ENCODE peak calls at places on chromosome 9, in four cellular contexts. One of them, this sample, is unnamed.

GRCh38 chr9:33315371-33315770 is 25.1 kb downstream of the NFX1 start:
- DNase-seq in astrocyte of the spinal cord: no peak
- DNase-seq in CD8-positive, alpha-beta T cell: no peak
- DNase-seq in GM23248: no peak
- DNase-seq in this sample: no peak

GRCh38 chr9:14478175-14479165 is 164.5 kb upstream of the NFIB start:
- DNase-seq in GM23248: peak
- DNase-seq in CD8-positive, alpha-beta T cell: no peak
- DNase-seq in astrocyte of the spinal cord: no peak
- DNase-seq in this sample: no peak

GRCh38 chr9:123269316-123269715 is 930 bp upstream of the STRBP start:
- DNase-seq in astrocyte of the spinal cord: no peak
- DNase-seq in GM23248: no peak
- DNase-seq in CD8-positive, alpha-beta T cell: no peak
- DNase-seq in this sample: no peak

GRCh38 chr9:5446451-5447236 is 3.7 kb upstream of the CD274 start:
- DNase-seq in GM23248: peak
- DNase-seq in astrocyte of the spinal cord: no peak
- DNase-seq in CD8-positive, alpha-beta T cell: no peak
- DNase-seq in this sample: no peak

GRCh38 chr9:135070198-135070951 is 17.1 kb upstream of the OLFM1 start:
- DNase-seq in astrocyte of the spinal cord: no peak
- DNase-seq in CD8-positive, alpha-beta T cell: no peak
- DNase-seq in GM23248: no peak
- DNase-seq in this sample: no peak

GRCh38 chr9:117034862-117035261 is 347.8 kb downstream of the TRIM32 start:
- DNase-seq in GM23248: peak
- DNase-seq in CD8-positive, alpha-beta T cell: no peak
- DNase-seq in astrocyte of the spinal cord: no peak
- DNase-seq in this sample: no peak

GRCh38 chr9:75000835-75001234 is 27.3 kb downstream of the CARNMT1 start:
- DNase-seq in CD8-positive, alpha-beta T cell: no peak
- DNase-seq in astrocyte of the spinal cord: no peak
- DNase-seq in GM23248: no peak
- DNase-seq in this sample: no peak

GRCh38 chr9:134681061-134681661 is 39.6 kb downstream of the COL5A1 start:
- DNase-seq in astrocyte of the spinal cord: peak
- DNase-seq in GM23248: peak
- DNase-seq in CD8-positive, alpha-beta T cell: no peak
- DNase-seq in this sample: no peak

GRCh38 chr9:132662152-132662945 is 7.4 kb downstream of the DDX31 start:
- DNase-seq in astrocyte of the spinal cord: no peak
- DNase-seq in CD8-positive, alpha-beta T cell: no peak
- DNase-seq in GM23248: no peak
- DNase-seq in this sample: no peak

GRCh38 chr9:136923881-136924280 is 20.7 kb downstream of the FBXW5 start:
- DNase-seq in CD8-positive, alpha-beta T cell: no peak
- DNase-seq in GM23248: no peak
- DNase-seq in astrocyte of the spinal cord: no peak
- DNase-seq in this sample: no peak

GRCh38 chr9:130490981-130491380 is 46.2 kb downstream of the ASS1 start:
- DNase-seq in GM23248: no peak
- DNase-seq in CD8-positive, alpha-beta T cell: no peak
- DNase-seq in astrocyte of the spinal cord: no peak
- DNase-seq in this sample: no peak

GRCh38 chr9:8876303-8876702 is 1076.7 kb upstream of the DMAC1 start:
- DNase-seq in CD8-positive, alpha-beta T cell: no peak
- DNase-seq in GM23248: no peak
- DNase-seq in astrocyte of the spinal cord: no peak
- DNase-seq in this sample: no peak

GRCh38 chr9:89553451-89554020 is 51.3 kb upstream of the GADD45G start:
- DNase-seq in astrocyte of the spinal cord: no peak
- DNase-seq in GM23248: no peak
- DNase-seq in CD8-positive, alpha-beta T cell: no peak
- DNase-seq in this sample: no peak

GRCh38 chr9:8845376-8845775 is 1045.8 kb upstream of the DMAC1 start:
- DNase-seq in astrocyte of the spinal cord: no peak
- DNase-seq in CD8-positive, alpha-beta T cell: no peak
- DNase-seq in GM23248: no peak
- DNase-seq in this sample: no peak

GRCh38 chr9:116632990-116633441 is 54.1 kb upstream of the TRIM32 start:
- DNase-seq in CD8-positive, alpha-beta T cell: no peak
- DNase-seq in astrocyte of the spinal cord: no peak
- DNase-seq in GM23248: peak
- DNase-seq in this sample: no peak

GRCh38 chr9:134163374-134164196 is 779 bp downstream of the RNU6ATAC start:
- DNase-seq in GM23248: peak
- DNase-seq in CD8-positive, alpha-beta T cell: peak
- DNase-seq in astrocyte of the spinal cord: peak
- DNase-seq in this sample: peak

GRCh38 chr9:90641868-90642558 is 611 bp downstream of the DIRAS2 start:
- DNase-seq in CD8-positive, alpha-beta T cell: no peak
- DNase-seq in astrocyte of the spinal cord: peak
- DNase-seq in GM23248: peak
- DNase-seq in this sample: no peak

GRCh38 chr9:125532412-125532811 is 174.6 kb downstream of the MAPKAP1 start:
- DNase-seq in GM23248: no peak
- DNase-seq in CD8-positive, alpha-beta T cell: no peak
- DNase-seq in astrocyte of the spinal cord: no peak
- DNase-seq in this sample: no peak

GRCh38 chr9:113999256-114000062 is 78.6 kb downstream of the AMBP start:
- DNase-seq in CD8-positive, alpha-beta T cell: no peak
- DNase-seq in GM23248: peak
- DNase-seq in astrocyte of the spinal cord: no peak
- DNase-seq in this sample: no peak

GRCh38 chr9:134992755-134993124 is 75.0 kb upstream of the FCN1 start:
- DNase-seq in CD8-positive, alpha-beta T cell: no peak
- DNase-seq in astrocyte of the spinal cord: no peak
- DNase-seq in GM23248: peak
- DNase-seq in this sample: no peak

GRCh38 chr9:86614871-86615849 is 260.9 kb upstream of the TUT7 start:
- DNase-seq in GM23248: peak
- DNase-seq in astrocyte of the spinal cord: no peak
- DNase-seq in CD8-positive, alpha-beta T cell: no peak
- DNase-seq in this sample: no peak

GRCh38 chr9:115006660-115007059 is 76.3 kb upstream of the TNFSF8 start:
- DNase-seq in astrocyte of the spinal cord: peak
- DNase-seq in GM23248: peak
- DNase-seq in CD8-positive, alpha-beta T cell: no peak
- DNase-seq in this sample: no peak

GRCh38 chr9:77751341-77752091 is 103.4 kb upstream of the GNA14 start:
- DNase-seq in CD8-positive, alpha-beta T cell: no peak
- DNase-seq in astrocyte of the spinal cord: peak
- DNase-seq in GM23248: peak
- DNase-seq in this sample: no peak

GRCh38 chr9:96020822-96021615 is 145.5 kb downstream of the ERCC6L2 start:
- DNase-seq in CD8-positive, alpha-beta T cell: no peak
- DNase-seq in GM23248: peak
- DNase-seq in astrocyte of the spinal cord: peak
- DNase-seq in this sample: peak

GRCh38 chr9:75467141-75467540 is 378.8 kb downstream of the OSTF1 start:
- DNase-seq in astrocyte of the spinal cord: no peak
- DNase-seq in GM23248: no peak
- DNase-seq in CD8-positive, alpha-beta T cell: no peak
- DNase-seq in this sample: no peak

GRCh38 chr9:37281541-37281940 is 141.0 kb upstream of the GRHPR start:
- DNase-seq in astrocyte of the spinal cord: no peak
- DNase-seq in GM23248: no peak
- DNase-seq in CD8-positive, alpha-beta T cell: no peak
- DNase-seq in this sample: no peak
- H3K4me3 ChIP-seq in astrocyte of the spinal cord: no peak
- H3K4me3 ChIP-seq in GM23248: no peak
- H3K4me3 ChIP-seq in CD8-positive, alpha-beta T cell: no peak
- H3K4me3 ChIP-seq in this sample: no peak

GRCh38 chr9:16254674-16255073 is 615.8 kb downstream of the BNC2 start:
- DNase-seq in astrocyte of the spinal cord: no peak
- DNase-seq in GM23248: no peak
- DNase-seq in CD8-positive, alpha-beta T cell: no peak
- DNase-seq in this sample: no peak

GRCh38 chr9:16257604-16258003 is 612.9 kb downstream of the BNC2 start:
- DNase-seq in CD8-positive, alpha-beta T cell: no peak
- DNase-seq in astrocyte of the spinal cord: no peak
- DNase-seq in GM23248: peak
- DNase-seq in this sample: no peak

GRCh38 chr9:16252631-16253030 is 617.8 kb downstream of the BNC2 start:
- DNase-seq in GM23248: no peak
- DNase-seq in astrocyte of the spinal cord: no peak
- DNase-seq in CD8-positive, alpha-beta T cell: no peak
- DNase-seq in this sample: no peak

GRCh38 chr9:16258191-16258590 is 612.3 kb downstream of the BNC2 start:
- DNase-seq in astrocyte of the spinal cord: no peak
- DNase-seq in CD8-positive, alpha-beta T cell: no peak
- DNase-seq in GM23248: no peak
- DNase-seq in this sample: no peak

DNA sequence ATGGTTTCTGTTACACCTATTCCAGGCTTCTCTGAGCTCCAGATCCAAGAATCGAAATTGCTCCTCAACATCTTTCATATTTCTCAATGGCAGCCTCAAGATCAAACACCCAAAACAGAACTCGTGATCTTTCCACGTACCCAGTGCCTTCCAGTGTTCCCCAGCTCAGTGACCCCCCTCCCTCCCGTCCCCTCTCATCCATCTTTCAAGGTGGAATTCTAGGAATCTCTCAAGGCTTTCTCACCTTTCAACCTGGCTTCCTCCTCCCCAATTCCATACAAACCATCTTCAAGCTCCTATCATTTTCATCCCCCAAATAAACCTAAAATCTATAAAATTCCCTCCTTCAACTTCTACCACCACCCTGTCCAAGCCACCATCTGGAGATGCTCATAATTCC is 615.3 kb downstream of the BNC2 start:
- DNase-seq in GM23248: no peak
- DNase-seq in astrocyte of the spinal cord: no peak
- DNase-seq in CD8-positive, alpha-beta T cell: no peak
- DNase-seq in this sample: no peak
- H3K4me3 ChIP-seq in GM23248: no peak
- H3K4me3 ChIP-seq in astrocyte of the spinal cord: no peak
- H3K4me3 ChIP-seq in CD8-positive, alpha-beta T cell: no peak
- H3K4me3 ChIP-seq in this sample: no peak

DNA sequence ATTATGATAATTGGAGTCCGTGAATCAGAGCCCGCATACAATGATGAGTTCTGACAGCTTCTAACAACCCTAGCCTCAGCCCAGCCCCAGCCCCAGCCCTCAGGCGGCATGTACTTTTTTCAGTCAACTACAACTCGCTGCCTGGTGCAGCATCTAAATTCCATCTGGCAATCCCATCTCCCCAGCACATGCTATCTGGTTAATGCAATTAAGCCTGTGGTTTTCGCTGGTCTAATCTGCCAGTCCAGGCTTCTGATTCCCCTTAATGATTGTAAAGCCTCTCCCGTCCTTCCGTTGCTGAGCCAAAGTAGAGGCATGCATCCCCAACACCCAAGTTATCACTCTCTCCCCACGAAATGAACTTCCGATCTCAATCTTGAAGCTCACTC is 903 bp downstream of the ELAVL2 start:
- DNase-seq in astrocyte of the spinal cord: no peak
- DNase-seq in GM23248: no peak
- DNase-seq in CD8-positive, alpha-beta T cell: no peak
- DNase-seq in this sample: no peak
- H3K4me3 ChIP-seq in astrocyte of the spinal cord: peak
- H3K4me3 ChIP-seq in GM23248: peak
- H3K4me3 ChIP-seq in CD8-positive, alpha-beta T cell: peak
- H3K4me3 ChIP-seq in this sample: no peak

DNA sequence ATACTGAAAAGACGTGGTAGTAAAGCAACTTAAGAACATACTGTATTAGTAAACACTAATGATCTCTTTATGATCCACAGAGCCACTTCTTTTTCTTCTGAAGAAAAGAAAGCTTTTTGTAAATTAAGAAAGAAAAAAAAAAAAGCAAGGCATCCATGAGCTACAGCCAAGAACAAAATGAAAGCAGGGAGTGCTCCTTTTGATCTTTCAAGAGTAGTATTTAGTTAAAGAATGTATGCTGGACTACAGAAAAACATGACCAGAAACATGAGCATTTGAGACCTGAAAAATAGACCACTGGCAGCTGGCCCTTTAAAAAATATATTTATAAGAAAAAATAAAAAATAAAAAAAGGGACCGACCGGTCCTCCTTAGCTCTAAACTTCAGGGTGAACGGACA is 348.6 kb downstream of the GLIS3 start:
- DNase-seq in CD8-positive, alpha-beta T cell: no peak
- DNase-seq in astrocyte of the spinal cord: peak
- DNase-seq in GM23248: no peak
- DNase-seq in this sample: no peak
- H3K4me3 ChIP-seq in CD8-positive, alpha-beta T cell: no peak
- H3K4me3 ChIP-seq in astrocyte of the spinal cord: no peak
- H3K4me3 ChIP-seq in GM23248: no peak
- H3K4me3 ChIP-seq in this sample: no peak

GRCh38 chr9:127735530-127736176 is 559 bp upstream of the TOR2A start:
- DNase-seq in astrocyte of the spinal cord: no peak
- DNase-seq in GM23248: no peak
- DNase-seq in CD8-positive, alpha-beta T cell: no peak
- DNase-seq in this sample: no peak
- H3K4me3 ChIP-seq in astrocyte of the spinal cord: no peak
- H3K4me3 ChIP-seq in GM23248: no peak
- H3K4me3 ChIP-seq in CD8-positive, alpha-beta T cell: no peak
- H3K4me3 ChIP-seq in this sample: no peak

DNA sequence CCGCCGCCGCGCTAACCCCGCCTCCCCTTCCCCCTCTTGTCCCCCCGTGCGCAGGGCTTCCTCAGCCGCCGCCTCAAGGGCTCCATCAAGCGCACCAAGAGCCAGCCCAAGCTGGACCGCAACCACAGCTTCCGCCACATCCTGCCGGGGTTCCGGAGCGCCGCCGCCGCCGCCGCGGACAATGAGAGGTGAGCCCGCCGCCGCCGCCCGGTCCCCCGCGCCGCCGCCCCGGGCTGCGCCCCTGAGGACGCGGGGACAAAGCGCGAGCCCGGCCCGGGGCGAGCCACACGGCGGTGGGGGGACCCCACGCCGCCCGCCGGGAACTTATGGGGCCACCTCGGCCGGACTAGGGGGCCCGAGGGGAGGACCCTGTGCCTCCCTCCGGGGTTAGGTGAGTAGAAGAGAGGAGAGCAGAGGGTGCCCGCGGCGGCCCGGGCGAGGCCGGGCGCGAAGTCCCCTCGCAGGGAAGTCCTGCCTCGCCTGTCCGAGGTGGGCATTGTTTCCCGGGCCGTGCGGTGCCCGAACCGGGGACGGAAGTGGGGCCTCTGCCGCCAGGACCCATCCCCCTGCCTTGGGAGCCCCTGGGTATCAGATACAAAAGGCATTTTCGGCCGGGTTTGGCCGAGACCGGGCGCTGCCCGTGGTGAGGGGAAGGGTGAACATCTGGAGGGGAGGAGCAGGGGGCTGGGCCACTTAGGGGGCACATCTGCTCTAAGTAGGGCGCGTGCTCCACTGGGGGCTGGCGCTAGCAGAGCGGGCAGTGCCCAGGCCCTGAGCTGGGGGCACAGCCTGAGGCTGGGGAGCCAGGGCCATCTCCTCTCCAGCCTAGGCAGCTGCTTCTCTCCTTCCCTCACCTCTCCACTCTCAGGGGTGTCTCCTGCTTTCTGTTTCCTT is 48.1 kb downstream of the DAB2IP start:
- DNase-seq in CD8-positive, alpha-beta T cell: peak
- DNase-seq in GM23248: peak
- DNase-seq in astrocyte of the spinal cord: peak
- DNase-seq in this sample: peak
- H3K4me3 ChIP-seq in CD8-positive, alpha-beta T cell: no peak
- H3K4me3 ChIP-seq in GM23248: peak
- H3K4me3 ChIP-seq in astrocyte of the spinal cord: peak
- H3K4me3 ChIP-seq in this sample: no peak

GRCh38 chr9:81689343-81690175 is at the start of gene TLE1:
- DNase-seq in GM23248: peak
- DNase-seq in CD8-positive, alpha-beta T cell: peak
- DNase-seq in astrocyte of the spinal cord: peak
- DNase-seq in this sample: peak
- H3K4me3 ChIP-seq in GM23248: peak
- H3K4me3 ChIP-seq in CD8-positive, alpha-beta T cell: peak
- H3K4me3 ChIP-seq in astrocyte of the spinal cord: peak
- H3K4me3 ChIP-seq in this sample: no peak

This sample was measured in CD4-positive, alpha-beta memory T cell.